ENCODE peak calls at places on chromosomes 7 and 10, in four cellular contexts. B is caudate nucleus, A is heart left ventricle, J is adipocyte. M is an unnamed sample.

GRCh38 chr10:74650613-74651012 is 175.8 kb upstream of the KAT6B start:
- DNase-seq in J (no peak), B (no peak), A (no peak), M (no peak)

GRCh38 chr7:29408841-29409243 is 154.8 kb upstream of the PRR15 start:
- DNase-seq in J (peak), B (peak), A (no peak), M (peak)

GRCh38 chr10:132507956-132508490 is 29.6 kb upstream of the INPP5A start:
- DNase-seq in A (peak), J (no peak), B (no peak), M (no peak)

GRCh38 chr10:51156913-51157312 is 82.6 kb downstream of the PRKG1 start:
- DNase-seq in A (no peak), B (no peak), J (peak), M (peak)

GRCh38 chr7:81769891-81770818 is at the start of gene HGF:
- DNase-seq in J (peak), A (peak), B (peak), M (peak)

GRCh38 chr10:34526758-34527730 is 288.1 kb downstream of the PARD3 start:
- DNase-seq in J (peak), B (no peak), A (no peak), M (peak)

GRCh38 chr7:127557803-127558202 is 27.6 kb downstream of the GCC1 start:
- DNase-seq in A (no peak), J (no peak), B (no peak), M (peak)

GRCh38 chr7:76409537-76409936 is at the start of gene SSC4D:
- DNase-seq in J (no peak), A (no peak), B (no peak), M (no peak)

GRCh38 chr7:11437987-11438386 is 394.0 kb downstream of the THSD7A start:
- DNase-seq in B (no peak), A (no peak), J (peak), M (no peak)

GRCh38 chr7:116357776-116358670 is 141.5 kb upstream of the CAV2 start:
- DNase-seq in B (no peak), A (no peak), J (no peak), M (peak)

GRCh38 chr10:6530211-6530840 is 49.8 kb downstream of the PRKCQ start:
- DNase-seq in J (no peak), B (no peak), A (no peak), M (no peak)

GRCh38 chr10:11020026-11020820 is 2.6 kb downstream of the CELF2 start:
- DNase-seq in A (no peak), B (no peak), J (no peak), M (no peak)

GRCh38 chr7:91720255-91720937 is 160.1 kb downstream of the MTERF1 start:
- DNase-seq in B (no peak), A (no peak), J (peak), M (peak)

GRCh38 chr7:139321071-139321745 is 19.9 kb upstream of the FMC1 start:
- DNase-seq in J (peak), A (no peak), B (no peak), M (peak)

GRCh38 chr7:44965937-44966730 is 12.7 kb downstream of the MYO1G start:
- DNase-seq in J (no peak), B (no peak), A (no peak), M (no peak)

GRCh38 chr7:12722720-12723241 is 35.3 kb downstream of the ARL4A start:
- DNase-seq in B (no peak), A (no peak), J (no peak), M (no peak)

GRCh38 chr10:101708073-101708472 is 13.1 kb upstream of the FBXW4 start:
- DNase-seq in B (no peak), J (no peak), A (no peak), M (no peak)

GRCh38 chr10:133058267-133059092 is 29.2 kb upstream of the ADGRA1 start:
- DNase-seq in J (no peak), B (no peak), A (no peak), M (no peak)

GRCh38 chr7:74043523-74043951 is 15.6 kb downstream of the ELN start:
- DNase-seq in A (no peak), B (no peak), J (peak), M (peak)

GRCh38 chr10:37206132-37206531 is 80.7 kb downstream of the ANKRD30A start:
- DNase-seq in J (no peak), B (no peak), A (no peak), M (no peak)

GRCh38 chr10:38147686-38148085 is 53.5 kb downstream of the ZNF37A start:
- DNase-seq in J (no peak), A (no peak), B (no peak), M (no peak)

GRCh38 chr7:96441551-96442104 is 119.7 kb upstream of the SLC25A13 start:
- DNase-seq in B (no peak), A (no peak), J (no peak), M (no peak)

GRCh38 chr7:74180866-74181265 is 6.7 kb downstream of the EIF4H start:
- DNase-seq in A (no peak), B (no peak), J (peak), M (no peak)

GRCh38 chr7:129778770-129779601 is 167.5 kb downstream of the NRF1 start:
- DNase-seq in J (peak), A (no peak), B (no peak), M (no peak)

GRCh38 chr7:129144095-129144833 is at the start of gene TSPAN33:
- DNase-seq in J (peak), B (peak), A (peak), M (peak)

GRCh38 chr7:134938141-134938540 is 48.2 kb upstream of the AGBL3 start:
- DNase-seq in B (no peak), J (no peak), A (no peak), M (no peak)

GRCh38 chr10:118873738-118874105 is 119.0 kb upstream of the CACUL1 start:
- DNase-seq in B (no peak), J (no peak), A (no peak), M (no peak)

GRCh38 chr10:112307631-112308502 is 24.7 kb downstream of the TECTB start:
- DNase-seq in A (peak), J (peak), B (peak), M (peak)

GRCh38 chr10:69734797-69735468 is 66.8 kb upstream of the COL13A1 start:
- DNase-seq in J (no peak), B (no peak), A (no peak), M (no peak)

GRCh38 chr10:5594271-5595036 is 69.7 kb downstream of the CALML3 start:
- DNase-seq in J (peak), A (no peak), B (no peak), M (no peak)

GRCh38 chr10:16986406-16987128 is 143.0 kb downstream of the CUBN start:
- DNase-seq in J (peak), B (no peak), A (no peak), M (peak)

GRCh38 chr10:44372181-44372580 is 12.7 kb downstream of the CXCL12 start:
- DNase-seq in B (no peak), A (peak), J (no peak), M (no peak)

GRCh38 chr7:55774327-55775050 is 88.1 kb downstream of the SEPTIN14 start:
- DNase-seq in A (no peak), J (no peak), B (peak), M (no peak)

GRCh38 chr10:123573236-123574147 is 92.7 kb upstream of the GPR26 start:
- DNase-seq in A (no peak), B (no peak), J (peak), M (peak)

GRCh38 chr10:133373104-133373624 is at the start of gene ECHS1:
- DNase-seq in J (peak), B (peak), A (peak), M (peak)